ENCODE peak calls at places on chromosomes 1 and 21, in four cellular contexts. B, J, E and V are unnamed samples.

GRCh38 chr1:59499956-59500569 is 203.2 kb downstream of the FGGY start:
- DNase-seq in B (no peak), J (no peak), E (no peak), V (no peak)

GRCh38 chr1:55725378-55725777 is 510.2 kb upstream of the USP24 start:
- DNase-seq in B (no peak), J (no peak), E (no peak), V (no peak)

GRCh38 chr1:89489037-89489729 is 35.4 kb upstream of the LRRC8B start:
- DNase-seq in B (no peak), J (no peak), E (no peak), V (no peak)

GRCh38 chr1:2934173-2934540 is 87.1 kb upstream of the ACTRT2 start:
- DNase-seq in B (no peak), J (peak; percentile 9), E (no peak), V (no peak)

GRCh38 chr1:236107121-236107907 is 35.0 kb upstream of the GPR137B start:
- DNase-seq in B (no peak), J (no peak), E (no peak), V (no peak)

GRCh38 chr1:12300706-12301105 is 70.9 kb downstream of the VPS13D start:
- DNase-seq in B (no peak), J (no peak), E (no peak), V (no peak)

GRCh38 chr1:43582162-43582566 is 51.5 kb downstream of the PTPRF start:
- DNase-seq in B (peak; percentile 80), J (no peak), E (peak; percentile 59), V (peak; percentile 85)

GRCh38 chr1:3074800-3075199 is 5.8 kb downstream of the PRDM16 start:
- DNase-seq in B (no peak), J (peak; percentile 48), E (no peak), V (no peak)

GRCh38 chr1:229636042-229636441 is 10.0 kb downstream of the URB2 start:
- DNase-seq in B (no peak), J (peak; percentile 53), E (no peak), V (no peak)

GRCh38 chr21:28608646-28609045 is 384.0 kb downstream of the LTN1 start:
- DNase-seq in B (no peak), J (no peak), E (no peak), V (no peak)

GRCh38 chr1:193237381-193237978 is 51.1 kb upstream of the B3GALT2 start:
- DNase-seq in B (no peak), J (no peak), E (no peak), V (no peak)

GRCh38 chr1:70153739-70154138 is 51.6 kb downstream of the LRRC40 start:
- DNase-seq in B (no peak), J (no peak), E (no peak), V (no peak)

GRCh38 chr1:43367026-43367903 is 546 bp downstream of the ELOVL1 start:
- DNase-seq in B (no peak), J (no peak), E (peak; percentile 30), V (no peak)

GRCh38 chr1:53408755-53409129 is 50.5 kb upstream of the DMRTB1 start:
- DNase-seq in B (no peak), J (no peak), E (no peak), V (no peak)

GRCh38 chr1:242212401-242212800 is 213.5 kb upstream of the MAP1LC3C start:
- DNase-seq in B (no peak), J (no peak), E (no peak), V (no peak)

GRCh38 chr21:26116456-26117011 is 54.0 kb downstream of the APP start:
- DNase-seq in B (peak; percentile 74), J (no peak), E (no peak), V (no peak)

GRCh38 chr1:27724961-27725373 is 794 bp upstream of the FAM76A start:
- DNase-seq in B (no peak), J (peak; percentile 33), E (peak; percentile 30), V (no peak)

GRCh38 chr1:48943826-48944225 is 167.1 kb upstream of the BEND5 start:
- DNase-seq in B (no peak), J (no peak), E (no peak), V (no peak)

GRCh38 chr1:212557739-212558664 is 50.6 kb upstream of the ATF3 start:
- DNase-seq in B (no peak), J (peak; percentile 72), E (no peak), V (no peak)

GRCh38 chr1:24779689-24780464 is 34.6 kb downstream of the CLIC4 start:
- DNase-seq in B (no peak), J (no peak), E (no peak), V (no peak)

GRCh38 chr1:243409284-243409683 is 153.4 kb downstream of the SDCCAG8 start:
- DNase-seq in B (no peak), J (no peak), E (no peak), V (no peak)

GRCh38 chr1:231194476-231194842 is 32.6 kb downstream of the TRIM67 start:
- DNase-seq in B (no peak), J (no peak), E (no peak), V (no peak)

GRCh38 chr1:25774921-25775774 is 24.8 kb upstream of the SELENON start:
- DNase-seq in B (no peak), J (no peak), E (no peak), V (no peak)

GRCh38 chr21:42674351-42674940 is 21.0 kb downstream of the PDE9A start:
- DNase-seq in B (no peak), J (peak; percentile 79), E (peak; percentile 74), V (no peak)

GRCh38 chr1:215875712-215876111 is 308.6 kb downstream of the KCTD3 start:
- DNase-seq in B (no peak), J (no peak), E (no peak), V (no peak)

GRCh38 chr1:183023601-183024351 is 556 bp downstream of the LAMC1 start:
- DNase-seq in B (no peak), J (peak; percentile 72), E (peak; percentile 63), V (no peak)

GRCh38 chr1:187627516-187627915 is 798.8 kb downstream of the PLA2G4A start:
- DNase-seq in B (no peak), J (no peak), E (no peak), V (no peak)

GRCh38 chr1:11784993-11785769 is 20.6 kb downstream of the MTHFR start:
- DNase-seq in B (no peak), J (peak; percentile 82), E (peak; percentile 64), V (no peak)

GRCh38 chr1:92853299-92853698 is 21.5 kb downstream of the RPL5 start:
- DNase-seq in B (no peak), J (no peak), E (no peak), V (no peak)

GRCh38 chr1:53090227-53091147 is 28.5 kb downstream of the PODN start:
- DNase-seq in B (no peak), J (peak; percentile 70), E (no peak), V (no peak)

GRCh38 chr1:26278303-26278702 is 1.6 kb upstream of the SH3BGRL3 start:
- DNase-seq in B (peak; percentile 83), J (peak; percentile 69), E (no peak), V (no peak)

GRCh38 chr1:8664887-8665286 is 152.6 kb downstream of the RERE start:
- DNase-seq in B (no peak), J (no peak), E (no peak), V (no peak)

GRCh38 chr1:93612510-93612909 is 69.1 kb downstream of the BCAR3 start:
- DNase-seq in B (no peak), J (no peak), E (no peak), V (no peak)

GRCh38 chr1:69673301-69673700 is 105.6 kb downstream of the LRRC7 start:
- DNase-seq in B (no peak), J (no peak), E (no peak), V (no peak)

GRCh38 chr1:228104526-228105251 is 1.6 kb upstream of the C1orf35 start:
- DNase-seq in B (no peak), J (no peak), E (no peak), V (no peak)

GRCh38 chr1:12055259-12055658 is 7.8 kb upstream of the TNFRSF8 start:
- DNase-seq in B (no peak), J (no peak), E (no peak), V (no peak)

GRCh38 chr1:143610196-143610595 is 361.6 kb downstream of the FAM72C start:
- DNase-seq in B (no peak), J (no peak), E (no peak), V (no peak)

DNA sequence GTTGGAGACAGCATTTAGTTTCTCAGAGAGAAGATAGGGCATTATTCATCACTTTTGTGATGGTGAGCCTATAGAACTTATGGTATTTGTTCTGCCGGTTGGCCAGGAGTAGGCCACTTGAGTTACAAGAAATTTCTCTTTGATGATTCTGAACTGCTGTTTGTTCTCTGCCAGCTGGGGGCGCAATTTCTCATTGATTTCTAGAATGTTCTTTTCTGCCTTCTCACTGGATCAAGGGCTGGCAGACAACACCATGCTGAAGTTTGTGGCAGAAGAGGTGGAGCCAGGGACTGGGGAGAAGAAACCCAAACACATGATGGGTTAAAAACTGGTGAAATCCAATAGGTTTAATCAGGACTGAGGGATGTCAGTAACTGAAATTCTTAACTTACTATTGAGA is 360.6 kb downstream of the FAM72C start:
- DNase-seq in B (no peak), J (no peak), E (no peak), V (no peak)
- TF ChIP-seq CTCF in B (no peak), J (no peak), E (no peak), V (no peak)

DNA sequence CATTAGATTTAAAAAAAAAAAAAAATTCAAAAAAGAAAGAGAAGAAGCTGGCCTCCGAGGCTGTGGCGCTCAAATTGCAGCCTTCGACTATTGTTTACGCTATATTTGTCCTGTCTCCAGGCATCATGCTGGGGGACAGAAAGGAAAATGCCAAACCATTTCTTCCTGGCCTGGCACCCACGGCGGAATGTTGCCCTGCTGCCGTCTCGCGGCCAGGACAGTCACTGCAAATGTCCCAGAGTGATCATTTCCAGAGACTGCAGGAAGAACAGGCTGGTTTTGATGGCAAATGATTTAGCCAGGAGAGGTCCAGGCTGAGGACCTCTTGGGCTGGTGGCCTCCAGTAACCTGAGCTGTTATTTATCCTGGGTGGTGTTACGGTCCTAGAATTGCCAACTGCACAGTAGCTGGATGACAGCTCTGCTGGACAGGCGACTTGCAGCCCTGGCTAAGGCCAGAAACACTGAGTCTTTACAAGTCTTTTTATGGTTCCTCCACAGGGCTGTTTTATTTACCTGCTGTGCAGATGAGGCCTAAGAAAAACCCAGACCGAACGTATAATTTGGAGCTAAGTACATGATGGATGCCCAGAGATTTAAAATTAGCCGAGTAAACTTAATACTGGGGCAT is 30.2 kb upstream of the LRRC38 start:
- DNase-seq in B (no peak), J (peak; percentile 71), E (no peak), V (no peak)
- TF ChIP-seq CTCF in B (no peak), J (peak; percentile 69), E (peak; percentile 10), V (peak; percentile 62)

DNA sequence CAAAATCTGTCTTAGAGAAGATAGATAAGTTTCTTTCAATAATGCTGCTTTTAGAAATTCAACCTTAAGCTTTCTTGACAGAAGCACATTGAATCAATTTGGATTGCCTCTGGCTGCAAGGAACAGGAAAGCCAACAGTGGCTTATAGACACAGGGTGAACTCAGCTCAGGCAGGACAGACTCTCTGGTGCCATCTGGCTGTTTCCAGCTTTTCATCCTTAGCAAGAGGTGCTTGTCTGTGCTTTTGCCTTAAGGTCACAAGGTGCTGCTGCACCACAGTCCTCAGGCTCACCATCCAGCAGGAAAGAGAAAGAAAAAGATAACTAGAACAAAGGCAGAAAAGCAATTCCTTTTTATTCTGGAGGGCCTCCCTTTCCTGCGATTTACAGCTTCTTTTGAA is 93.7 kb upstream of the ETS2 start:
- DNase-seq in B (no peak), J (no peak), E (peak; percentile 21), V (no peak)
- TF ChIP-seq CTCF in B (peak; percentile 63), J (peak; percentile 40), E (peak; percentile 35), V (peak; percentile 63)

DNA sequence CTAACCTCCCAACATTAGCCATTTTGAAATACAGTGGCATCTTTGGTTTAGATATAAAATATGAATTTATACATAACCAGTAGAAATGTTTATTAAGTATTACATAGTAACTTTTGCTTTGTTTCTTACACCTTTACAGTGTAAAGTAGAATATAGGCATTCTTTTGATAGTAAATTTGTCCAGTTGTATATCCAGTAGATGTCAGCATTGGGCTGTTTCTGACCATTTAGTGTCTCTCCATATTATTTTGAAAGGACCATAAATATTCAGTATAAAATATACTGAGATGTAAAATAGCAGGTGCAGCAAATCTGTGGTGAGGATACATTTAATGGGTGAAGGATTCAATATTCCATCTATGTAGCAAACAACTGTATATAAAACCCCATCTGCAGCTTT is 115.8 kb upstream of the ZRANB2 start:
- DNase-seq in B (no peak), J (no peak), E (no peak), V (peak; percentile 5)
- TF ChIP-seq CTCF in B (peak; percentile 45), J (peak; percentile 32), E (no peak), V (peak; percentile 53)